ENCODE peak calls at places on chromosomes 13 and 19, in six cellular contexts. W is endothelial cell, E is endothelial cell of umbilical vein, V is brain microvascular endothelial cell, X is heart right ventricle, Q is thoracic aorta. H is an unnamed sample.

GRCh38 chr19:47379398-47379938 is 30.4 kb downstream of the DHX34 start:
- DNase-seq in W (no peak), Q (no peak), X (no peak), V (no peak), E (no peak), H (peak)

GRCh38 chr13:80033286-80033685 is 307.6 kb downstream of the SPRY2 start:
- DNase-seq in V (no peak), Q (no peak), X (no peak), E (no peak), W (no peak), H (no peak)

GRCh38 chr19:52336117-52336811 is at the start of gene ZNF610:
- DNase-seq in Q (peak), W (peak), E (peak), V (peak), X (peak), H (peak)

GRCh38 chr13:68759617-68760016 is 1348.0 kb upstream of the ATXN8OS start:
- DNase-seq in V (no peak), W (no peak), X (no peak), Q (no peak), E (no peak), H (no peak)

GRCh38 chr13:85693889-85694511 is 105.2 kb downstream of the SLITRK6 start:
- DNase-seq in E (no peak), Q (no peak), V (peak), W (no peak), X (no peak), H (no peak)

GRCh38 chr13:44013666-44014291 is 134.1 kb downstream of the LACC1 start:
- DNase-seq in Q (no peak), V (peak), E (peak), W (no peak), X (no peak), H (no peak)

GRCh38 chr13:113667771-113668490 is 912 bp downstream of the GRK1 start:
- DNase-seq in X (no peak), V (no peak), Q (no peak), W (no peak), E (no peak), H (peak)

GRCh38 chr19:51031220-51031879 is 3.5 kb downstream of the KLK12 start:
- DNase-seq in V (no peak), X (no peak), E (no peak), Q (no peak), W (no peak), H (no peak)

GRCh38 chr19:14337510-14337909 is 43.7 kb upstream of the ADGRE5 start:
- DNase-seq in E (peak), V (no peak), Q (no peak), W (no peak), X (no peak), H (no peak)

GRCh38 chr19:39030854-39031367 is 1.4 kb downstream of the FBXO27 start:
- DNase-seq in W (no peak), X (no peak), V (no peak), E (no peak), Q (no peak), H (no peak)

GRCh38 chr19:38440592-38440991 is 7.1 kb downstream of the RYR1 start:
- DNase-seq in E (no peak), X (no peak), Q (no peak), V (no peak), W (no peak), H (no peak)

GRCh38 chr13:113545455-113545930 is 39.1 kb upstream of the TFDP1 start:
- DNase-seq in V (peak), Q (no peak), X (no peak), W (no peak), E (peak), H (no peak)

GRCh38 chr19:12800873-12801465 is 631 bp downstream of the PRDX2 start:
- DNase-seq in E (no peak), W (peak), V (no peak), Q (no peak), X (peak), H (no peak)

GRCh38 chr19:4172861-4173473 is 9.4 kb downstream of the SIRT6 start:
- DNase-seq in E (no peak), X (peak), Q (no peak), V (peak), W (peak), H (no peak)

GRCh38 chr13:80858131-80858530 is 517.2 kb upstream of the SPRY2 start:
- DNase-seq in V (no peak), X (no peak), E (no peak), W (no peak), Q (no peak), H (no peak)

GRCh38 chr19:10762656-10763055 is 44.8 kb downstream of the DNM2 start:
- DNase-seq in V (no peak), X (peak), W (no peak), E (no peak), Q (no peak), H (no peak)

GRCh38 chr13:107545946-107546502 is 669.3 kb downstream of the LIG4 start:
- DNase-seq in Q (no peak), V (no peak), E (no peak), X (no peak), W (no peak), H (no peak)

GRCh38 chr13:56988543-56988942 is 152.2 kb upstream of the PRR20A start:
- DNase-seq in W (no peak), Q (no peak), E (peak), X (no peak), V (no peak), H (no peak)

GRCh38 chr13:85419611-85420010 is 379.6 kb downstream of the SLITRK6 start:
- DNase-seq in X (no peak), E (no peak), Q (no peak), W (no peak), V (no peak), H (no peak)

DNA sequence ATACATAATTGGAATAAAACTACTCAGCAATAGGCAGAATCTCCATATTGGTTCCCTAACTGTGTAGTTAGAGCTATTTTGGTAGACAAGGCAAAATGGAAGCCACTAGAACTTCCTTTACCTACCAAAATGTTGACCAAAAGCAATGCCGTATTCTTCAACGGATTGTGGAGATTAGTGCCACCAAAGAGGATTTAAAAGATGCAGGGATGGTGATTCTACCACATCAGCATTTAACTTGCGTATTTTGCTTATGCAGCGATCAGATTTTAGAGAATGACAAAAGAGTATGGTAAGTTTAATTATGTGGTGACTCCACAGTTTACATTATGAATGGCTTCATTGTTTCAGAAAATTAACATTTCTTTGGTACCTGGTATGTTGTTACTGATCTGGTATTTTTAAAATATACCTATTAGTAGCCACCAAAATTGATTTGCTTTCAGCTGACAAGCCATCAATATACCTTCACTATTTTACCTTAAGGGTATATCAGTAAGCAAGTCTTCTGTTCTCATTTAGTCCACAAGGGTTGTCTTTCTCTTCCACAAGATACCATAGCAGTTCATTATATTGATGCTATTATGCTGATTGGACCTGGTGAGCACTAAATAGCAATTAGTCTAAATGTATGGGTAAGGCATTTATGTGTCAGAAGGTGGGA is 1910.7 kb upstream of the PRR20A start:
- DNase-seq in Q (no peak), W (no peak), X (no peak), E (no peak), V (no peak), H (no peak)
- TF ChIP-seq CTCF in Q (no peak), W (no peak), X (no peak), E (no peak), V (no peak), H (no peak)

GRCh38 chr19:1262687-1263123 is 6.4 kb upstream of the CIRBP start:
- DNase-seq in Q (no peak), X (no peak), V (no peak), E (no peak), W (no peak), H (no peak)

GRCh38 chr19:1261863-1262686 is 7.1 kb upstream of the CIRBP start:
- DNase-seq in W (no peak), Q (peak), E (no peak), V (no peak), X (peak), H (no peak)

GRCh38 chr19:1264801-1265610 is 4.1 kb upstream of the CIRBP start:
- DNase-seq in W (peak), Q (no peak), V (peak), X (peak), E (peak), H (no peak)

GRCh38 chr19:1261512-1261862 is 7.6 kb upstream of the CIRBP start:
- DNase-seq in W (no peak), V (no peak), X (no peak), Q (no peak), E (no peak), H (no peak)

GRCh38 chr19:1263198-1263597 is 5.9 kb upstream of the CIRBP start:
- DNase-seq in Q (no peak), W (no peak), E (no peak), X (no peak), V (no peak), H (no peak)
- TF ChIP-seq CTCF in Q (no peak), W (no peak), E (no peak), X (no peak), V (no peak), H (no peak)

DNA sequence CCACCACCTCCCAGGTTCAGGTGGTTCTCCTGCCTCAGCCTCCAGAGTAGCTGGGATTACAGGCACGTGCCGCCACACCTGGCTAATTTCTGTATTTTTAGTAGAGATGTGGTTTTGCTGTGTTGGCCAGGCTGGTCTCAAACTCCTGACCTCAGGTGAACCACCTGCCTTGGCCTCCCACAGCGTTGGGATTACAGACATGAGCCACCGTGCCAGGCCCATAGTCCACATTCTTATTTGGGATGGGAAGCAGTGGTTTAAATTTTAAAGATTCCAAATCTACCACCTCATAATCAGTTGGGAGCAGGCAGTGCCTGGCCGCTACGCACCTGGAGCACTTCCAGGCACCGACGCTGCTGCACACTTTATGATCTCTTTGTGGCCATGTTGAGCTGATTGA is 160.6 kb upstream of the SOX1 start:
- DNase-seq in E (no peak), W (no peak), V (no peak), Q (no peak), X (no peak), H (no peak)
- TF ChIP-seq CTCF in E (no peak), W (no peak), V (no peak), Q (no peak), X (no peak), H (no peak)

DNA sequence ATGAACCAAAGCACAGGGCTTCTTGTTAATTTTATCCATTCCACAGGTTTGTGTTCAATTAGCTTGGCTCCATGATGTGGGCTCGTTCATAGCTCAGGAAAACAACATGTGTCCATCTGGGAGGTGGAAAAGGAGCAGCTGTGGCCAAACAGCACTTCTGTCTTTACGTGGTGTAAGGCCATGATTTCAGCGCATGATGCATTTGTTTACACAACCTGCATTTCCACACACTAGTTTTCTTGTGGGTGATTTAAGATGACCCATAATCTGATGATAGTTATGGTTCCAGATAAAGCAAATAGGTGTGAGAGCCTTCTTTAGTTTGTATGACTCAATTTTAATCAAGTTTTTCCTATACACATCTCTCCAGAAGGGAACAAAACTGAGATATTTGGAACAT is 101.7 kb downstream of the TNFRSF19 start:
- DNase-seq in E (no peak), V (peak), W (no peak), Q (no peak), X (no peak), H (no peak)
- TF ChIP-seq CTCF in E (no peak), V (no peak), W (no peak), Q (no peak), X (no peak), H (no peak)

GRCh38 chr13:98672947-98673545 is 79.4 kb downstream of the SLC15A1 start:
- DNase-seq in E (peak), V (peak), Q (no peak), X (peak), W (peak), H (peak)
- TF ChIP-seq CTCF in E (peak), V (peak), Q (peak), X (peak), W (peak), H (peak)

DNA sequence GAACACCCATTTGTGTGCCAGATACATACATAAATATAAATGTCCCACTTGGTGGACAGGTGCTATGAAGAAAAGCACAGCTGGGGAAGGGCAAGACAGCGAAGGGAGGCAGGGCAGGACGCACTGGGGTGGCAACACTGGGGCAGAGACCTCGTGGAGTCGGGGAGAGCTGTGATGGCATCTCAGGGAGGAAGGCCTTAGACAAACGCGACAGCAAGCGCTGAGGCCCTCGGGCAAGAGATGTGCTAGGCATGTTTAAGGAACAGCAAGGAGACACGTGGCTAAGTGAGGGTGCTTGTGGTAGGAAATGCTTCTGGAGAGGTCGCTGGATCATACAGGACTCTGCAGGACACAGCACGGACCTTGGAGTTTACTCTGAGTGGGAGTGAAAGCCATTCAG is 23.3 kb upstream of the CCNP start:
- DNase-seq in Q (no peak), E (no peak), W (no peak), X (no peak), V (no peak), H (no peak)
- TF ChIP-seq CTCF in Q (no peak), E (no peak), W (no peak), X (no peak), V (no peak), H (no peak)

GRCh38 chr13:94660695-94661324 is 51.5 kb downstream of the SOX21 start:
- DNase-seq in V (peak), W (peak), Q (no peak), X (no peak), E (peak), H (no peak)
- TF ChIP-seq CTCF in V (peak), W (no peak), Q (no peak), X (no peak), E (peak), H (peak)

GRCh38 chr19:53906211-53907192 is 2.6 kb upstream of the CACNG7 start:
- DNase-seq in W (peak), V (no peak), E (no peak), X (peak), Q (no peak), H (peak)
- TF ChIP-seq CTCF in W (peak), V (peak), E (peak), X (peak), Q (peak), H (peak)